ENCODE peak calls at places on chromosomes 3 and 15, in nine cellular contexts. E is ACHN; U is skeletal muscle cell; V is fibroblast of pulmonary artery; Y is activated T-cell treated with anti-CD3 and anti-CD28 coated beads, Interleukin-2, amount 50 U/mL, for 4 hours; L is non-pigmented ciliary epithelial cell; H is NCI-H2227 treated with DMSO at 0.1 percent for 48 hours; I is ovary; T is stimulated activated CD4-positive, alpha-beta T cell treated with anti-CD3 and anti-CD28 coated beads, Interleukin-1b, Interleukin-23, amount 100 ng/mL, for 48 hours. M is an unnamed sample.

GRCh38 chr3:57594576-57594975 is 2.6 kb downstream of the ARF4 start:
- DNase-seq in T (no peak), H (no peak), I (no peak), L (no peak), U (no peak), E (no peak), Y (no peak), V (no peak), M (no peak)

GRCh38 chr3:48503406-48504050 is 446 bp downstream of the SHISA5 start:
- DNase-seq in V (peak), I (peak), U (no peak), T (no peak), H (no peak), E (peak), Y (no peak), L (no peak), M (no peak)

GRCh38 chr3:139491027-139491700 is 14.8 kb upstream of the RBP2 start:
- DNase-seq in U (no peak), T (no peak), H (no peak), L (no peak), V (no peak), E (no peak), I (no peak), Y (no peak), M (no peak)

GRCh38 chr3:56799251-56799882 is 2.4 kb downstream of the ARHGEF3 start:
- DNase-seq in Y (no peak), U (no peak), H (peak), I (no peak), L (peak), V (peak), T (no peak), E (peak), M (no peak)

GRCh38 chr3:193776626-193777025 is 183.6 kb downstream of the OPA1 start:
- DNase-seq in T (no peak), V (no peak), H (no peak), E (no peak), U (no peak), I (no peak), Y (no peak), L (no peak), M (no peak)

GRCh38 chr3:40079845-40080240 is 229.7 kb upstream of the EIF1B start:
- DNase-seq in Y (no peak), H (no peak), U (no peak), L (no peak), V (peak), T (no peak), I (no peak), E (no peak), M (no peak)

GRCh38 chr3:32865364-32865763 is 47.6 kb downstream of the TRIM71 start:
- DNase-seq in U (no peak), H (no peak), I (no peak), V (peak), T (no peak), Y (no peak), E (no peak), L (no peak), M (no peak)

GRCh38 chr3:38003817-38004414 is 13.3 kb downstream of the VILL start:
- DNase-seq in H (no peak), V (no peak), Y (no peak), U (no peak), T (no peak), E (no peak), I (no peak), L (no peak), M (no peak)

GRCh38 chr3:183884097-183884436 is 613 bp downstream of the PARL start:
- DNase-seq in V (no peak), U (no peak), I (no peak), L (no peak), H (no peak), E (peak), T (no peak), Y (no peak), M (no peak)

GRCh38 chr15:33218071-33218491 is 23.6 kb upstream of the FMN1 start:
- DNase-seq in Y (no peak), I (no peak), E (no peak), H (no peak), V (no peak), L (no peak), T (no peak), U (no peak), M (no peak)

GRCh38 chr3:158911586-158911985 is 109.7 kb downstream of the MFSD1 start:
- DNase-seq in T (no peak), I (no peak), E (no peak), Y (no peak), L (no peak), U (no peak), V (no peak), H (no peak), M (no peak)

GRCh38 chr15:90465140-90465929 is 64.4 kb upstream of the CRTC3 start:
- DNase-seq in H (no peak), Y (no peak), E (peak), T (peak), V (peak), L (no peak), I (no peak), U (peak), M (no peak)

GRCh38 chr3:48151058-48151806 is 37.0 kb downstream of the CDC25A start:
- DNase-seq in E (peak), V (peak), I (peak), T (peak), H (peak), Y (peak), L (peak), U (peak), M (peak)

GRCh38 chr3:37198996-37199395 is 24.6 kb upstream of the LRRFIP2 start:
- DNase-seq in Y (no peak), T (no peak), H (no peak), L (no peak), U (no peak), V (peak), E (no peak), I (no peak), M (no peak)

GRCh38 chr3:140708815-140709214 is 31.0 kb downstream of the TRIM42 start:
- DNase-seq in V (no peak), E (no peak), L (no peak), Y (no peak), T (no peak), I (no peak), H (no peak), U (no peak), M (no peak)

GRCh38 chr3:16494906-16495580 is 18.5 kb downstream of the RFTN1 start:
- DNase-seq in Y (no peak), V (peak), U (no peak), E (no peak), T (no peak), L (no peak), H (no peak), I (no peak), M (no peak)

GRCh38 chr3:20023663-20024417 is 11.8 kb upstream of the PP2D1 start:
- DNase-seq in Y (no peak), L (no peak), T (no peak), U (no peak), H (no peak), V (no peak), E (no peak), I (no peak), M (no peak)

GRCh38 chr3:50671331-50671730 is 3.4 kb upstream of the DOCK3 start:
- DNase-seq in V (peak), H (peak), E (peak), L (peak), Y (no peak), I (no peak), T (no peak), U (peak), M (no peak)

GRCh38 chr15:100889359-100890058 is 9.9 kb downstream of the ALDH1A3 start:
- DNase-seq in I (peak), L (peak), E (no peak), T (no peak), U (peak), Y (no peak), V (peak), H (no peak), M (no peak)

GRCh38 chr3:74562528-74563190 is 51.8 kb downstream of the CNTN3 start:
- DNase-seq in Y (no peak), V (no peak), L (no peak), U (no peak), I (no peak), T (no peak), E (no peak), H (no peak), M (no peak)

GRCh38 chr3:24378313-24378712 is 116.3 kb downstream of the THRB start:
- DNase-seq in L (no peak), T (no peak), H (no peak), U (no peak), V (no peak), E (no peak), Y (no peak), I (no peak), M (no peak)

GRCh38 chr3:62875103-62876002 is at the start of gene CADPS:
- DNase-seq in E (no peak), I (peak), T (no peak), V (no peak), L (no peak), Y (no peak), U (no peak), H (peak), M (no peak)

GRCh38 chr3:197802505-197803459 is 11.7 kb downstream of the LRCH3 start:
- DNase-seq in U (no peak), T (no peak), H (no peak), I (no peak), L (no peak), Y (no peak), V (no peak), E (no peak), M (no peak)

GRCh38 chr3:48997714-48998637 is 7.9 kb downstream of the P4HTM start:
- DNase-seq in V (no peak), Y (no peak), I (peak), U (no peak), H (peak), T (no peak), E (no peak), L (no peak), M (no peak)

GRCh38 chr3:11548721-11549131 is 95.0 kb downstream of the VGLL4 start:
- DNase-seq in U (peak), H (no peak), T (no peak), V (peak), Y (no peak), E (peak), I (no peak), L (peak), M (peak)

GRCh38 chr3:134317106-134317947 is 56.9 kb downstream of the AMOTL2 start:
- DNase-seq in U (no peak), L (no peak), Y (no peak), H (no peak), T (no peak), I (no peak), E (peak), V (no peak), M (no peak)

GRCh38 chr3:9183011-9183410 is 66.4 kb downstream of the SRGAP3 start:
- DNase-seq in Y (no peak), L (no peak), U (no peak), H (no peak), E (no peak), T (no peak), V (no peak), I (no peak), M (no peak)

GRCh38 chr3:101521251-101521701 is 8.3 kb upstream of the SENP7 start:
- DNase-seq in V (no peak), I (no peak), T (no peak), E (no peak), L (no peak), Y (no peak), H (no peak), U (no peak), M (no peak)

GRCh38 chr3:141368062-141368924 is at the start of gene ZBTB38:
- DNase-seq in E (peak), T (no peak), I (peak), L (peak), Y (no peak), H (no peak), V (peak), U (peak), M (no peak)

GRCh38 chr15:100525894-100526512 is 2.7 kb downstream of the CERS3 start:
- DNase-seq in I (peak), T (no peak), V (no peak), Y (no peak), U (no peak), E (no peak), H (no peak), L (no peak), M (no peak)

GRCh38 chr3:7667774-7668173 is 806.9 kb downstream of the GRM7 start:
- DNase-seq in T (no peak), I (no peak), U (no peak), V (no peak), E (no peak), Y (no peak), L (no peak), H (peak), M (no peak)

M was measured in Panc1.